ENCODE peak calls at places on chromosomes 4 and X, in seven cellular contexts. O is stimulated activated CD4-positive, alpha-beta T cell treated with anti-CD3 and anti-CD28 coated beads, Interleukin-4, amount 100 ng/mL, for 48 hours; Y is H9; J is IMR-90; I is NCI-H524 treated with DMSO at 0.1 percent for 48 hours; A is activated CD4-positive, alpha-beta T cell treated with anti-CD3 and anti-CD28 coated beads, Interleukin-2, amount 50 U/mL, for 1 hour; U is brain microvascular endothelial cell. D is an unnamed sample.

GRCh38 chr4:184170996-184171395 is 46.7 kb downstream of the ENPP6 start:
- DNase-seq in U (peak; percentile 54), Y (peak; percentile 80), O (no peak), I (peak; percentile 45), J (peak; percentile 82), A (no peak), D (peak; percentile 60)

GRCh38 chr4:86358176-86358701 is 1.6 kb downstream of the MAPK10 start:
- DNase-seq in J (peak; percentile 47), U (no peak), I (no peak), Y (no peak), A (no peak), O (no peak), D (no peak)

GRCh38 chr4:176680668-176681067 is 112.1 kb downstream of the VEGFC start:
- DNase-seq in A (no peak), I (no peak), U (no peak), J (no peak), O (no peak), Y (no peak), D (no peak)

GRCh38 chrX:7083468-7084396 is 63.8 kb upstream of the STS start:
- DNase-seq in Y (no peak), I (no peak), A (peak; percentile 33), O (peak; percentile 9), J (peak; percentile 98), U (peak; percentile 95), D (no peak)

GRCh38 chr4:94571301-94571700 is 119.6 kb downstream of the PDLIM5 start:
- DNase-seq in U (no peak), O (no peak), Y (no peak), A (no peak), I (no peak), J (no peak), D (no peak)

GRCh38 chr4:43243433-43244116 is 351.1 kb downstream of the GRXCR1 start:
- DNase-seq in A (no peak), J (no peak), Y (no peak), O (no peak), U (no peak), I (no peak), D (no peak)

GRCh38 chrX:110089656-110090404 is 86.9 kb downstream of the TMEM164 start:
- DNase-seq in O (no peak), U (no peak), I (no peak), J (no peak), A (no peak), Y (no peak), D (no peak)

GRCh38 chrX:39650883-39651282 is 446.9 kb downstream of the BCOR start:
- DNase-seq in J (no peak), O (no peak), Y (no peak), A (no peak), U (no peak), I (no peak), D (no peak)

GRCh38 chrX:46961574-46962279 is 49.5 kb downstream of the JADE3 start:
- DNase-seq in J (no peak), I (peak; percentile 68), U (no peak), A (no peak), Y (no peak), O (no peak), D (no peak)

GRCh38 chr4:54093609-54094240 is 6.2 kb upstream of the GSX2 start:
- DNase-seq in Y (peak; percentile 71), I (no peak), J (no peak), O (no peak), A (peak; percentile 22), U (no peak), D (peak; percentile 47)

GRCh38 chr4:129239088-129239487 is 143.1 kb downstream of the C4orf33 start:
- DNase-seq in U (peak; percentile 22), O (no peak), A (no peak), J (no peak), I (no peak), Y (no peak), D (no peak)

GRCh38 chrX:8879750-8880149 is 78.6 kb upstream of the FAM9A start:
- DNase-seq in Y (peak; percentile 48), O (peak; percentile 5), J (peak; percentile 3), I (no peak), U (peak; percentile 6), A (peak; percentile 2), D (peak; percentile 62)

GRCh38 chr4:158169931-158170690 is 2.7 kb downstream of the GASK1B start:
- DNase-seq in Y (no peak), U (no peak), J (peak; percentile 21), I (no peak), A (no peak), O (no peak), D (no peak)

GRCh38 chr4:110195561-110196205 is 2.7 kb downstream of the ELOVL6 start:
- DNase-seq in J (peak; percentile 17), A (no peak), O (no peak), Y (no peak), I (no peak), U (no peak), D (no peak)

GRCh38 chr4:12110607-12111006 is 681.9 kb upstream of the HS3ST1 start:
- DNase-seq in Y (no peak), I (no peak), U (no peak), A (no peak), O (no peak), J (no peak), D (no peak)

GRCh38 chr4:152265149-152265621 is 270.7 kb downstream of the FBXW7 start:
- DNase-seq in U (peak; percentile 96), Y (no peak), O (no peak), I (no peak), J (peak; percentile 92), A (no peak), D (no peak)

GRCh38 chr4:144646523-144647094 is 653 bp downstream of the HHIP start:
- DNase-seq in O (no peak), J (no peak), A (no peak), I (no peak), Y (peak; percentile 38), U (no peak), D (peak; percentile 19)

GRCh38 chr4:38673109-38673978 is 9.3 kb downstream of the KLF3 start:
- DNase-seq in I (no peak), O (no peak), Y (peak; percentile 46), J (no peak), U (no peak), A (no peak), D (peak; percentile 28)

GRCh38 chr4:184310881-184311709 is 93.4 kb upstream of the ENPP6 start:
- DNase-seq in Y (peak; percentile 14), J (no peak), U (no peak), I (no peak), A (no peak), O (no peak), D (no peak)

GRCh38 chr4:53962516-53963225 is 101.7 kb downstream of the CHIC2 start:
- DNase-seq in Y (no peak), U (peak; percentile 87), A (no peak), I (no peak), J (peak; percentile 90), O (no peak), D (no peak)

GRCh38 chr4:170007113-170007512 is 19.1 kb downstream of the MFAP3L start:
- DNase-seq in J (no peak), I (no peak), U (no peak), O (no peak), A (no peak), Y (no peak), D (no peak)

GRCh38 chrX:115642895-115643530 is 82.0 kb downstream of the PLS3 start:
- DNase-seq in J (peak; percentile 77), A (peak; percentile 1), I (peak; percentile 1), O (peak; percentile 8), Y (no peak), U (peak; percentile 66), D (peak; percentile 12)

GRCh38 chr4:124433500-124433899 is 279.0 kb downstream of the ANKRD50 start:
- DNase-seq in Y (no peak), O (no peak), I (no peak), U (peak; percentile 76), J (no peak), A (no peak), D (no peak)

GRCh38 chr4:41678951-41679350 is 69.6 kb downstream of the PHOX2B start:
- DNase-seq in Y (no peak), O (no peak), J (no peak), U (no peak), A (no peak), I (no peak), D (no peak)

GRCh38 chr4:101682946-101683345 is 107.6 kb upstream of the BANK1 start:
- DNase-seq in A (no peak), U (no peak), I (peak; percentile 42), J (no peak), O (no peak), Y (no peak), D (no peak)

GRCh38 chr4:36467670-36468069 is 186.3 kb downstream of the DTHD1 start:
- DNase-seq in Y (no peak), J (no peak), U (no peak), A (no peak), I (no peak), O (no peak), D (no peak)

D was measured in WTC11.